ENCODE peak calls at places on chromosomes 6 and 20, in nine cellular contexts. H, O, D, X, N, A, C, Q and Z are unnamed samples.

GRCh38 chr6:12950879-12951814 is 234.6 kb downstream of the PHACTR1 start:
- DNase-seq in H (no peak), O (no peak), D (no peak), X (no peak), N (peak; percentile 19), A (no peak), C (no peak), Q (no peak), Z (no peak)

GRCh38 chr20:40866056-40866455 is 162.6 kb upstream of the TOP1 start:
- DNase-seq in H (no peak), O (no peak), D (no peak), X (no peak), N (no peak), A (peak; percentile 27), C (peak; percentile 29), Q (no peak), Z (no peak)

GRCh38 chr6:159279790-159280277 is 110.6 kb downstream of the FNDC1 start:
- DNase-seq in H (peak; percentile 58), O (no peak), D (no peak), X (no peak), N (no peak), A (no peak), C (no peak), Q (no peak), Z (no peak)

GRCh38 chr6:36323062-36323461 is 13.6 kb downstream of the BNIP5 start:
- DNase-seq in H (peak; percentile 40), O (no peak), D (no peak), X (no peak), N (peak; percentile 45), A (no peak), C (no peak), Q (no peak), Z (no peak)

GRCh38 chr20:55500130-55500529 is 505.2 kb downstream of the CBLN4 start:
- DNase-seq in H (no peak), O (no peak), D (no peak), X (no peak), N (peak; percentile 17), A (no peak), C (no peak), Q (no peak), Z (no peak)

GRCh38 chr20:10454135-10454750 is 19.1 kb downstream of the SLX4IP start:
- DNase-seq in H (no peak), O (no peak), D (no peak), X (no peak), N (no peak), A (no peak), C (no peak), Q (no peak), Z (no peak)

GRCh38 chr6:42387336-42387735 is 64.4 kb downstream of the TRERF1 start:
- DNase-seq in H (no peak), O (no peak), D (no peak), X (no peak), N (no peak), A (no peak), C (no peak), Q (no peak), Z (no peak)

GRCh38 chr6:164911873-164912580 is 397.4 kb downstream of the C6orf118 start:
- DNase-seq in H (no peak), O (no peak), D (no peak), X (no peak), N (no peak), A (no peak), C (no peak), Q (no peak), Z (peak; percentile 2)

GRCh38 chr6:296151-297122 is 4.2 kb downstream of the DUSP22 start:
- DNase-seq in H (peak; percentile 15), O (no peak), D (no peak), X (no peak), N (no peak), A (no peak), C (peak; percentile 66), Q (no peak), Z (peak; percentile 85)

GRCh38 chr6:153032255-153032882 is 29.9 kb upstream of the MTRF1L start:
- DNase-seq in H (peak; percentile 80), O (no peak), D (no peak), X (peak; percentile 90), N (peak; percentile 30), A (no peak), C (no peak), Q (no peak), Z (no peak)

GRCh38 chr6:132199343-132199742 is 201.9 kb downstream of the MOXD1 start:
- DNase-seq in H (peak; percentile 58), O (no peak), D (no peak), X (peak; percentile 89), N (no peak), A (no peak), C (no peak), Q (no peak), Z (peak; percentile 61)

GRCh38 chr20:21286775-21287174 is 16.4 kb upstream of the XRN2 start:
- DNase-seq in H (no peak), O (no peak), D (no peak), X (no peak), N (no peak), A (no peak), C (no peak), Q (no peak), Z (no peak)

DNA sequence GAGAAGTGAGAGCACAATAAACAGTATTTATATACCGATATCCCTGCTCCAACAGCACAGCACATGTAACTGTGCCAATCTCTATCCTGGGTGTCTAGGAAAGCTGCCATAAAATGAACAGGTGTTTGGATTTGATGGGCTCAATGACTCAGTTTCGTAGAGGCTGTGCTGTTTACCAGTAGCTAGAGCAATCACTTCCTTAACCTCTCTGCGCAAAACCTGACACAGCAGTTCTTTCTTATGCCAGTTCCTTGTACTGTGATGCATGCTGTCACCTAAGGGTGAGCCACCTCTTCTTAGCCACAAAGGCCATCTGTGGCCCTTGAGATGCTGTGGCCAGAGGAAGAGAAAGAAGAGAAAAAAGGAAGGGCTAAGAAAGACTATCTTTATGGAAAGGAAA is 59.3 kb downstream of the SHPRH start:
- DNase-seq in H (no peak), O (no peak), D (no peak), X (no peak), N (no peak), A (no peak), C (no peak), Q (no peak), Z (no peak)
- H3K36me3 ChIP-seq in H (peaks cover 19% of the 10 kb centered on the region), O (peaks cover 31% of the 10 kb centered on the region), D (peaks cover 50% of the 10 kb centered on the region), X (no peaks in the 10 kb centered on the region), N (peaks cover 3% of the 10 kb centered on the region), A (peaks cover 43% of the 10 kb centered on the region), C (peaks cover 24% of the 10 kb centered on the region), Q (peaks cover 9% of the 10 kb centered on the region), Z (peaks cover 19% of the 10 kb centered on the region)

DNA sequence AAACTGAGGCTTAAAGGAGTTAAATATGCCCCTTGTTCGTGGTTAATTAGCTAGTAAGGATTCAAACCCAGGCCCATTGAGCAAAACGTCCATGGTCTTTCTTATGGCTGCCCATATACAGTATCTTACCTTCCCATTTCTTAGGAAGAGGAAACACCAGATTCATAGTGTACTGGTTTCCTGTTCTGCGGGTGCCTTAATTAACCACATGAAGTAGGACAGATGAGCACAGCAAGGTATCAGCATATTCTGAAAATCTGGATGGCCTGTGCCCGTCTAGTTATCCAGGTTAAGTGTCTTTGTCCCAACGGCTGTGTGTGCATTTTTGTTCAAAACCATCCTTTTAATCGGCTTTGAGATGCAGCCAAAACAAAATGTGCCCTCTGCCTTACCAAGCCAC is 93.4 kb upstream of the TRAF3IP2 start:
- DNase-seq in H (no peak), O (no peak), D (no peak), X (no peak), N (no peak), A (no peak), C (no peak), Q (no peak), Z (no peak)
- H3K36me3 ChIP-seq in H (peaks cover 8% of the 10 kb centered on the region), O (peaks cover 13% of the 10 kb centered on the region), D (peaks cover 18% of the 10 kb centered on the region), X (peaks cover 1% of the 10 kb centered on the region), N (no peaks in the 10 kb centered on the region), A (peaks cover 60% of the 10 kb centered on the region), C (peaks cover 43% of the 10 kb centered on the region), Q (peaks cover 12% of the 10 kb centered on the region), Z (peaks cover 10% of the 10 kb centered on the region)

GRCh38 chr20:45964024-45964423 is 8.0 kb downstream of the ZNF335 start:
- DNase-seq in H (no peak), O (peak; percentile 72), D (no peak), X (no peak), N (peak; percentile 2), A (no peak), C (no peak), Q (no peak), Z (no peak)

GRCh38 chr20:45959956-45960630 is 11.9 kb downstream of the ZNF335 start:
- DNase-seq in H (no peak), O (peak; percentile 71), D (peak; percentile 48), X (no peak), N (no peak), A (no peak), C (no peak), Q (no peak), Z (no peak)

GRCh38 chr20:45962031-45962755 is 9.8 kb downstream of the ZNF335 start:
- DNase-seq in H (no peak), O (peak; percentile 82), D (peak; percentile 60), X (no peak), N (no peak), A (no peak), C (no peak), Q (no peak), Z (no peak)

GRCh38 chr20:45965169-45966002 is 6.6 kb downstream of the ZNF335 start:
- DNase-seq in H (no peak), O (peak; percentile 76), D (peak; percentile 57), X (no peak), N (no peak), A (no peak), C (no peak), Q (no peak), Z (no peak)

DNA sequence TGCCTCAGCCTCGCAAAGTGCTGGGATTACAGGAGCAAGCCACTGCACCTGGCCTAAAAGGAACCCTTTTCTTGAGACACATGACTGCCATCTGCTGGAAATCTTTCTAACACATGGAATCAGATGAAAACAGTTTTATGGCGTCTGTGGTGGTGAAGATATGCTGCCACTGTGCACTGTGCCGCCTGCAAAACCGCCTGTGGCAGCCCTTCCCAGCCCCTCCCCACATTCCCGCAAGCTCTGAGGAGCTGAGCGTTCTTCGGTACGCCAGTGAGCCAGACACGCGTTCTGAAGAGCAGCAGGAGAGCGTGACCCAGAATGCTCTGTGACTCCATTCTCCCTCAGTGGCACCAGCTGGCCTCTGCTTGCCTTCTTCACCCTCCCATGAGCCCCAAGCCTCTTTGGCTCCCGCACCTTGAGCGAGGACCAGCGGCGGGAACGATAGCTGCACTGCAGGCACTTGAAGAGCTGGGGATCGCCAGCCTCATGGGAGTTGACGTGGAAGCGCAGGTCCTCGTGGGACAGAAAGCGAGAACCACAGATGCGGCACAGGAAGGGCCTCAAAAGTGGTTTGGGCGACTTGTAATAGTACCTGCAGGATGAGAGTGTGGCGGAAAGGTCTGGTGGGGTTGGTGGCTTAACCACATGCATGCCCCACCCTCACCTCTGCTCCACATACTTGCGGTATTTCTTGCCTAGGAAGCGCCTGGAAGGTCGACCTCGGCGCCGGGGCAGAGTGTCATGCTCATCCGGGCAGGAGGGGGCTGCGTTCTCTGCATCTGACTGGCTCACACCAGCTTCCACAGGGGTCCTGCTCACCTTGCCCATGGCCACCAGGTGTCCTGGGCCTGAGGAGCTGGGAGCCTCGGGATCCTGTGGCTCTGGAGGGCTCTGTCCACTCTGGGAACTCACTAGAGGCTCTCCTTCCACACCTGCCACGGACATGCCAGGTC is 8.7 kb downstream of the ZNF335 start:
- DNase-seq in H (peak; percentile 59), O (peak; percentile 82), D (peak; percentile 62), X (peak; percentile 51), N (peak; percentile 71), A (no peak), C (no peak), Q (no peak), Z (no peak)
- H3K36me3 ChIP-seq in H (peaks cover 50% of the 10 kb centered on the region), O (peaks cover 96% of the 10 kb centered on the region), D (peaks cover 99% of the 10 kb centered on the region), X (peaks cover 53% of the 10 kb centered on the region), N (peaks cover 6% of the 10 kb centered on the region), A (peaks cover 100% of the 10 kb centered on the region), C (peaks cover 100% of the 10 kb centered on the region), Q (peaks cover 78% of the 10 kb centered on the region), Z (peaks cover 90% of the 10 kb centered on the region)

GRCh38 chr20:38550274-38550673 is 30.7 kb upstream of the ADIG start:
- DNase-seq in H (no peak), O (no peak), D (no peak), X (no peak), N (no peak), A (no peak), C (no peak), Q (no peak), Z (no peak)
- H3K36me3 ChIP-seq in H (peaks cover 59% of the 10 kb centered on the region), O (peaks cover 100% of the 10 kb centered on the region), D (peaks cover 100% of the 10 kb centered on the region), X (peaks cover 21% of the 10 kb centered on the region), N (no peaks in the 10 kb centered on the region), A (peaks cover 97% of the 10 kb centered on the region), C (peaks cover 75% of the 10 kb centered on the region), Q (peaks cover 31% of the 10 kb centered on the region), Z (peaks cover 76% of the 10 kb centered on the region)